ENCODE peak calls at places on chromosomes 12 and 14, in seven cellular contexts. One of them, this sample, is unnamed.

GRCh38 chr12:127083028-127083949 is 1183.7 kb upstream of the TMEM132C start:
- DNase-seq in osteoblast: peak
- DNase-seq in activated CD8-positive, alpha-beta T cell treated with anti-CD3 and anti-CD28 coated beads for 36 hours: peak
- DNase-seq in PC-9: peak
- DNase-seq in esophagus muscularis mucosa: no peak
- DNase-seq in GM06990: peak
- DNase-seq in nephron progenitor cell: no peak
- DNase-seq in this sample: no peak

GRCh38 chr14:33342299-33342974 is 403.8 kb downstream of the NPAS3 start:
- DNase-seq in esophagus muscularis mucosa: no peak
- DNase-seq in PC-9: no peak
- DNase-seq in activated CD8-positive, alpha-beta T cell treated with anti-CD3 and anti-CD28 coated beads for 36 hours: no peak
- DNase-seq in osteoblast: no peak
- DNase-seq in nephron progenitor cell: no peak
- DNase-seq in GM06990: no peak
- DNase-seq in this sample: no peak

GRCh38 chr12:563250-563781 is 99.9 kb downstream of the NINJ2 start:
- DNase-seq in nephron progenitor cell: no peak
- DNase-seq in esophagus muscularis mucosa: no peak
- DNase-seq in osteoblast: peak
- DNase-seq in GM06990: no peak
- DNase-seq in PC-9: no peak
- DNase-seq in activated CD8-positive, alpha-beta T cell treated with anti-CD3 and anti-CD28 coated beads for 36 hours: peak
- DNase-seq in this sample: no peak

GRCh38 chr14:102323102-102323501 is 3.6 kb downstream of the ZNF839 start:
- DNase-seq in GM06990: no peak
- DNase-seq in osteoblast: peak
- DNase-seq in esophagus muscularis mucosa: peak
- DNase-seq in activated CD8-positive, alpha-beta T cell treated with anti-CD3 and anti-CD28 coated beads for 36 hours: peak
- DNase-seq in PC-9: peak
- DNase-seq in nephron progenitor cell: no peak
- DNase-seq in this sample: peak

GRCh38 chr12:55688716-55689655 is 18.7 kb downstream of the ITGA7 start:
- DNase-seq in GM06990: no peak
- DNase-seq in osteoblast: no peak
- DNase-seq in esophagus muscularis mucosa: no peak
- DNase-seq in PC-9: no peak
- DNase-seq in nephron progenitor cell: no peak
- DNase-seq in activated CD8-positive, alpha-beta T cell treated with anti-CD3 and anti-CD28 coated beads for 36 hours: no peak
- DNase-seq in this sample: no peak

GRCh38 chr12:56086096-56086495 is 6.1 kb downstream of the ERBB3 start:
- DNase-seq in osteoblast: no peak
- DNase-seq in activated CD8-positive, alpha-beta T cell treated with anti-CD3 and anti-CD28 coated beads for 36 hours: no peak
- DNase-seq in GM06990: no peak
- DNase-seq in PC-9: peak
- DNase-seq in nephron progenitor cell: no peak
- DNase-seq in esophagus muscularis mucosa: no peak
- DNase-seq in this sample: no peak

GRCh38 chr14:39773387-39773786 is 341.2 kb upstream of the FBXO33 start:
- DNase-seq in PC-9: no peak
- DNase-seq in esophagus muscularis mucosa: no peak
- DNase-seq in osteoblast: no peak
- DNase-seq in GM06990: no peak
- DNase-seq in activated CD8-positive, alpha-beta T cell treated with anti-CD3 and anti-CD28 coated beads for 36 hours: no peak
- DNase-seq in nephron progenitor cell: no peak
- DNase-seq in this sample: no peak

GRCh38 chr12:16972923-16973770 is 367.2 kb upstream of the LMO3 start:
- DNase-seq in esophagus muscularis mucosa: no peak
- DNase-seq in osteoblast: no peak
- DNase-seq in PC-9: no peak
- DNase-seq in activated CD8-positive, alpha-beta T cell treated with anti-CD3 and anti-CD28 coated beads for 36 hours: no peak
- DNase-seq in GM06990: no peak
- DNase-seq in nephron progenitor cell: no peak
- DNase-seq in this sample: no peak

DNA sequence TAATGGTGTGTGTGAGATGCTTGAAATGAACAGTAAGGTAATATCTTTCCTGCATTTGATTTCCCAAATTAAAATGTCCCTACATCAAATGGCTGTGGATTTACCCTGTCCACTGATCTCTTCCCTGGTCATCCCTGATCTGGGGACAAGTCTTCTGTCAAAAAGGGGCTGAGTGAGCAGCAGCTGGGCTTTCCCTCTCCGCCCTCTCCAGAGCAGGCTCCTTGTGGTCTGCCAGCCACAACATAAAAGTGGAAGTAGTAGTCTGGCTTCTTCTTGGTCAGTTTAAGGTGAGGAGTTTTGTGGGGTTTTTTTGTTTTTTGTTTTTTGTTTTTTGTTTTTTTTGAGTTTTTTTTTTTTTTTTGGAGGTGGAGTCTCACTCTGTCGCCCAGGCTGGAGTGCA is 25.2 kb upstream of the PLXNC1 start:
- DNase-seq in activated CD8-positive, alpha-beta T cell treated with anti-CD3 and anti-CD28 coated beads for 36 hours: no peak
- DNase-seq in nephron progenitor cell: no peak
- DNase-seq in GM06990: no peak
- DNase-seq in PC-9: no peak
- DNase-seq in esophagus muscularis mucosa: no peak
- DNase-seq in osteoblast: no peak
- DNase-seq in this sample: no peak
- TF ChIP-seq CTCF in activated CD8-positive, alpha-beta T cell treated with anti-CD3 and anti-CD28 coated beads for 36 hours: no peak
- TF ChIP-seq CTCF in nephron progenitor cell: no peak
- TF ChIP-seq CTCF in GM06990: no peak
- TF ChIP-seq CTCF in PC-9: no peak
- TF ChIP-seq CTCF in esophagus muscularis mucosa: no peak
- TF ChIP-seq CTCF in osteoblast: no peak
- TF ChIP-seq CTCF in this sample: no peak

DNA sequence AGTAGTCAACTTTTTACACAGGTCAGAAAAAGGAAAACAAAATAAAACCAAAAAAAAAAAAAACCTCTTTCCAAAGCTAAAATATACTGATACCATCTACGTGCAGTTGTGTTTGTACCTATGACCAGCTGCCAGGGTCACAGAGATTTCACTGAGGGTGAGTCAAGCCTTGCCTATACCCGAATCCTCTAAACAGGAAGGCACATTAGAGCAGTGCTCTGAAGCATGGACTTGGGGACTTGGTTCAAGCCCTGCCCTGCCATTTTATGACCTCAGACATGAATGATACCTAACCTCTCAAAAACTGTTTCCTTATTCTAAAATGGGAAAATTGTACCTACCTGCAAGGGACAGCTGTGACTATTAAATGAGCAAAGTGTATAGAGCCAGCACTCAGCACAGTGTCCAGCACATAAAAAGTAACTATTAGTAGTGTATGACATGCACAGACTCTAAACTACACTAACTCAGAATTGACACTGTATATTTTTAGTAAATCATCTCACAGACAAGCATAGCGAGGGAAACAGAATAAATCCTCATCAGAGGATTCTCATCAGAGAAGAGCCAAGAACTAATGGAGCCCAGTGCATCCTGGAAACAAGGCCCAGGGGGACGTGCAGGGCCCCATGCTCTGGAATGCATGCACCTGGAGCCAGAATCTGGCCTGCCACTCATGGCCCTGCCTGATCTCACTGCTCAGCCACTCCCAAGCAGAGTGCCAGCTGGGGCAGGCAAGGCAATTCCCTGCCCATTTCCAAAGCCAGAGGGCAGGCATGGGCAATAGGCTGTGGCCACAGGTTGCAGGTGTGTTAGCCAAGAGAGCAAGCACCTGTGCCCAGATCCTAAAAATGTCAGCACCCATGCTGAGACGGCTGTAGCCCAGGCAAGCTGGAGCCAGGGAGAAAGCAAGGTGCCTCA is 57.0 kb downstream of the NT5DC3 start:
- DNase-seq in GM06990: no peak
- DNase-seq in PC-9: no peak
- DNase-seq in esophagus muscularis mucosa: no peak
- DNase-seq in activated CD8-positive, alpha-beta T cell treated with anti-CD3 and anti-CD28 coated beads for 36 hours: no peak
- DNase-seq in nephron progenitor cell: no peak
- DNase-seq in osteoblast: no peak
- DNase-seq in this sample: no peak
- TF ChIP-seq CTCF in GM06990: no peak
- TF ChIP-seq CTCF in PC-9: no peak
- TF ChIP-seq CTCF in esophagus muscularis mucosa: no peak
- TF ChIP-seq CTCF in activated CD8-positive, alpha-beta T cell treated with anti-CD3 and anti-CD28 coated beads for 36 hours: no peak
- TF ChIP-seq CTCF in nephron progenitor cell: no peak
- TF ChIP-seq CTCF in osteoblast: no peak
- TF ChIP-seq CTCF in this sample: no peak

GRCh38 chr14:59631237-59631636 is 54.6 kb upstream of the CCDC175 start:
- DNase-seq in GM06990: no peak
- DNase-seq in activated CD8-positive, alpha-beta T cell treated with anti-CD3 and anti-CD28 coated beads for 36 hours: peak
- DNase-seq in osteoblast: no peak
- DNase-seq in PC-9: no peak
- DNase-seq in esophagus muscularis mucosa: no peak
- DNase-seq in nephron progenitor cell: peak
- DNase-seq in this sample: no peak
- TF ChIP-seq CTCF in GM06990: peak
- TF ChIP-seq CTCF in activated CD8-positive, alpha-beta T cell treated with anti-CD3 and anti-CD28 coated beads for 36 hours: no peak
- TF ChIP-seq CTCF in osteoblast: peak
- TF ChIP-seq CTCF in PC-9: peak
- TF ChIP-seq CTCF in esophagus muscularis mucosa: no peak
- TF ChIP-seq CTCF in nephron progenitor cell: peak
- TF ChIP-seq CTCF in this sample: peak

GRCh38 chr12:70399319-70399718 is 33.2 kb downstream of the KCNMB4 start:
- DNase-seq in GM06990: no peak
- DNase-seq in PC-9: no peak
- DNase-seq in osteoblast: no peak
- DNase-seq in nephron progenitor cell: no peak
- DNase-seq in esophagus muscularis mucosa: no peak
- DNase-seq in activated CD8-positive, alpha-beta T cell treated with anti-CD3 and anti-CD28 coated beads for 36 hours: no peak
- DNase-seq in this sample: no peak

GRCh38 chr12:70400124-70400523 is 34.0 kb downstream of the KCNMB4 start:
- DNase-seq in nephron progenitor cell: no peak
- DNase-seq in osteoblast: no peak
- DNase-seq in GM06990: no peak
- DNase-seq in esophagus muscularis mucosa: no peak
- DNase-seq in activated CD8-positive, alpha-beta T cell treated with anti-CD3 and anti-CD28 coated beads for 36 hours: no peak
- DNase-seq in PC-9: no peak
- DNase-seq in this sample: no peak

GRCh38 chr12:70403827-70404226 is 37.7 kb downstream of the KCNMB4 start:
- DNase-seq in PC-9: no peak
- DNase-seq in esophagus muscularis mucosa: no peak
- DNase-seq in activated CD8-positive, alpha-beta T cell treated with anti-CD3 and anti-CD28 coated beads for 36 hours: no peak
- DNase-seq in nephron progenitor cell: no peak
- DNase-seq in osteoblast: no peak
- DNase-seq in GM06990: no peak
- DNase-seq in this sample: no peak

GRCh38 chr12:70398862-70399261 is 32.8 kb downstream of the KCNMB4 start:
- DNase-seq in GM06990: no peak
- DNase-seq in esophagus muscularis mucosa: no peak
- DNase-seq in osteoblast: no peak
- DNase-seq in nephron progenitor cell: no peak
- DNase-seq in PC-9: no peak
- DNase-seq in activated CD8-positive, alpha-beta T cell treated with anti-CD3 and anti-CD28 coated beads for 36 hours: no peak
- DNase-seq in this sample: no peak

GRCh38 chr12:70402597-70402996 is 36.5 kb downstream of the KCNMB4 start:
- DNase-seq in activated CD8-positive, alpha-beta T cell treated with anti-CD3 and anti-CD28 coated beads for 36 hours: no peak
- DNase-seq in osteoblast: no peak
- DNase-seq in GM06990: no peak
- DNase-seq in PC-9: no peak
- DNase-seq in nephron progenitor cell: no peak
- DNase-seq in esophagus muscularis mucosa: no peak
- DNase-seq in this sample: no peak
- TF ChIP-seq CTCF in activated CD8-positive, alpha-beta T cell treated with anti-CD3 and anti-CD28 coated beads for 36 hours: no peak
- TF ChIP-seq CTCF in osteoblast: no peak
- TF ChIP-seq CTCF in GM06990: peak
- TF ChIP-seq CTCF in PC-9: no peak
- TF ChIP-seq CTCF in nephron progenitor cell: no peak
- TF ChIP-seq CTCF in esophagus muscularis mucosa: no peak
- TF ChIP-seq CTCF in this sample: no peak

DNA sequence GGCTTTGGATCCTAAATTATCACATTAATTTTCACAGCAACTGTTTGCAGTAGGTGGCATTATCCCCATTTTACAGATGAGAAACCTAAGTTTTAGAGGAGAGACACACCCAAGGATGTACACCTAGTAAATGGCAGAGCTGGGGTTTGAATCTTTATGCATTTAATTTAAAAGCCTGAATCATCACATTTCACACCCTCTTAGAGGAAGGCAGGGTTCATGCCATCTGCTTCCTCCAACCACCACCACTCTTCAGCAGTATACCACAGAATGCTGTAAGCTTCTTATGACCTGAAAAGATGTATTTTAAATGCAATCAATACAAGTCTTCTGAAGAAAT is 90.3 kb downstream of the CRADD start:
- DNase-seq in PC-9: no peak
- DNase-seq in esophagus muscularis mucosa: no peak
- DNase-seq in GM06990: no peak
- DNase-seq in activated CD8-positive, alpha-beta T cell treated with anti-CD3 and anti-CD28 coated beads for 36 hours: peak
- DNase-seq in osteoblast: no peak
- DNase-seq in nephron progenitor cell: no peak
- DNase-seq in this sample: no peak
- TF ChIP-seq CTCF in PC-9: no peak
- TF ChIP-seq CTCF in esophagus muscularis mucosa: no peak
- TF ChIP-seq CTCF in GM06990: no peak
- TF ChIP-seq CTCF in activated CD8-positive, alpha-beta T cell treated with anti-CD3 and anti-CD28 coated beads for 36 hours: no peak
- TF ChIP-seq CTCF in osteoblast: no peak
- TF ChIP-seq CTCF in nephron progenitor cell: no peak
- TF ChIP-seq CTCF in this sample: peak

GRCh38 chr14:46051801-46052200 is 599.8 kb downstream of the RPL10L start:
- DNase-seq in GM06990: no peak
- DNase-seq in osteoblast: no peak
- DNase-seq in activated CD8-positive, alpha-beta T cell treated with anti-CD3 and anti-CD28 coated beads for 36 hours: no peak
- DNase-seq in PC-9: no peak
- DNase-seq in esophagus muscularis mucosa: no peak
- DNase-seq in nephron progenitor cell: no peak
- DNase-seq in this sample: no peak

GRCh38 chr14:46053221-46053620 is 598.4 kb downstream of the RPL10L start:
- DNase-seq in esophagus muscularis mucosa: no peak
- DNase-seq in nephron progenitor cell: no peak
- DNase-seq in activated CD8-positive, alpha-beta T cell treated with anti-CD3 and anti-CD28 coated beads for 36 hours: no peak
- DNase-seq in PC-9: no peak
- DNase-seq in GM06990: no peak
- DNase-seq in osteoblast: no peak
- DNase-seq in this sample: no peak

DNA sequence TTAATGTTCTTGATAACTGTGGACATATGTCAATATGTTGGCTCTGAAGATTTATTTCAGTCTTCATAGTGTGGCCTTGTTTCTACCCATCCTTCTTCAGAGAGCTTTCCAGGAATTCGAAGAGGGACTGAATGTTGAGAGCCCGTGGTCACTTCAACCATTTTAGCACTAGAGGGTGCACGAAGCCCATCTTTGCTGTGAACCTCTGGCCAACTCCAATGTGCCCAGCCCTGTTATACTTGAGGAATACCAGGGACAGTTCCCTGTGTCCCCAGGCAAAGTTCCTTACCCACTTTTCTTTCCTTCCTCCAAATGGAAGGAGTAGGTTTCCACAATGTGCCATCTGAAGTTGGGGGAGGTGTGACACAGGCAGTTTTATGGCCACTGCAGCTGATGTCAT is 603.5 kb downstream of the RPL10L start:
- DNase-seq in PC-9: no peak
- DNase-seq in osteoblast: no peak
- DNase-seq in esophagus muscularis mucosa: no peak
- DNase-seq in GM06990: no peak
- DNase-seq in activated CD8-positive, alpha-beta T cell treated with anti-CD3 and anti-CD28 coated beads for 36 hours: no peak
- DNase-seq in nephron progenitor cell: peak
- DNase-seq in this sample: no peak
- TF ChIP-seq CTCF in PC-9: no peak
- TF ChIP-seq CTCF in osteoblast: no peak
- TF ChIP-seq CTCF in esophagus muscularis mucosa: no peak
- TF ChIP-seq CTCF in GM06990: peak
- TF ChIP-seq CTCF in activated CD8-positive, alpha-beta T cell treated with anti-CD3 and anti-CD28 coated beads for 36 hours: no peak
- TF ChIP-seq CTCF in nephron progenitor cell: peak
- TF ChIP-seq CTCF in this sample: no peak